ENCODE peak calls at places on chromosomes 4 and X, in four cellular contexts. One of them, this sample, is unnamed.

GRCh38 chrX:47743504-47743903 is 84.5 kb upstream of the UXT start:
- DNase-seq in NCI-H748 treated with DMSO at 0.1 percent for 48 hours: no peak
- DNase-seq in stimulated activated CD4-positive, alpha-beta T cell treated with anti-CD3 and anti-CD28 coated beads, Interleukin-2, amount 100 ng/mL, for 24 hours: no peak
- DNase-seq in NCI-H345: no peak
- DNase-seq in this sample: no peak

GRCh38 chrX:135345328-135345645 is 36.0 kb downstream of the ETDC start:
- DNase-seq in NCI-H748 treated with DMSO at 0.1 percent for 48 hours: no peak
- DNase-seq in stimulated activated CD4-positive, alpha-beta T cell treated with anti-CD3 and anti-CD28 coated beads, Interleukin-2, amount 100 ng/mL, for 24 hours: no peak
- DNase-seq in NCI-H345: peak; percentile 17
- DNase-seq in this sample: no peak

GRCh38 chr4:729336-730315 is 24.0 kb downstream of the PCGF3 start:
- DNase-seq in NCI-H748 treated with DMSO at 0.1 percent for 48 hours: no peak
- DNase-seq in stimulated activated CD4-positive, alpha-beta T cell treated with anti-CD3 and anti-CD28 coated beads, Interleukin-2, amount 100 ng/mL, for 24 hours: no peak
- DNase-seq in NCI-H345: no peak
- DNase-seq in this sample: no peak

GRCh38 chrX:109268340-109268739 is 213.5 kb downstream of the GUCY2F start:
- DNase-seq in NCI-H748 treated with DMSO at 0.1 percent for 48 hours: no peak
- DNase-seq in stimulated activated CD4-positive, alpha-beta T cell treated with anti-CD3 and anti-CD28 coated beads, Interleukin-2, amount 100 ng/mL, for 24 hours: no peak
- DNase-seq in NCI-H345: no peak
- DNase-seq in this sample: no peak

GRCh38 chr4:6011686-6012085 is 6.5 kb downstream of the C4orf50 start:
- DNase-seq in NCI-H748 treated with DMSO at 0.1 percent for 48 hours: no peak
- DNase-seq in stimulated activated CD4-positive, alpha-beta T cell treated with anti-CD3 and anti-CD28 coated beads, Interleukin-2, amount 100 ng/mL, for 24 hours: no peak
- DNase-seq in NCI-H345: peak; percentile 36
- DNase-seq in this sample: no peak

GRCh38 chr4:56684320-56684719 is 3.2 kb upstream of the HOPX start:
- DNase-seq in NCI-H748 treated with DMSO at 0.1 percent for 48 hours: no peak
- DNase-seq in stimulated activated CD4-positive, alpha-beta T cell treated with anti-CD3 and anti-CD28 coated beads, Interleukin-2, amount 100 ng/mL, for 24 hours: no peak
- DNase-seq in NCI-H345: no peak
- DNase-seq in this sample: no peak

GRCh38 chrX:43969504-43970501 is 3.4 kb downstream of the NDP start:
- DNase-seq in NCI-H748 treated with DMSO at 0.1 percent for 48 hours: no peak
- DNase-seq in stimulated activated CD4-positive, alpha-beta T cell treated with anti-CD3 and anti-CD28 coated beads, Interleukin-2, amount 100 ng/mL, for 24 hours: no peak
- DNase-seq in NCI-H345: no peak
- DNase-seq in this sample: no peak

GRCh38 chr4:64899563-64899962 is 490.3 kb upstream of the TECRL start:
- DNase-seq in NCI-H748 treated with DMSO at 0.1 percent for 48 hours: no peak
- DNase-seq in stimulated activated CD4-positive, alpha-beta T cell treated with anti-CD3 and anti-CD28 coated beads, Interleukin-2, amount 100 ng/mL, for 24 hours: no peak
- DNase-seq in NCI-H345: no peak
- DNase-seq in this sample: no peak

GRCh38 chr4:151139814-151140213 is 40.4 kb downstream of the RPS3A start:
- DNase-seq in NCI-H748 treated with DMSO at 0.1 percent for 48 hours: no peak
- DNase-seq in stimulated activated CD4-positive, alpha-beta T cell treated with anti-CD3 and anti-CD28 coated beads, Interleukin-2, amount 100 ng/mL, for 24 hours: no peak
- DNase-seq in NCI-H345: no peak
- DNase-seq in this sample: no peak

GRCh38 chr4:155809835-155810234 is 51.0 kb downstream of the GUCY1B1 start:
- DNase-seq in NCI-H748 treated with DMSO at 0.1 percent for 48 hours: peak; percentile 28
- DNase-seq in stimulated activated CD4-positive, alpha-beta T cell treated with anti-CD3 and anti-CD28 coated beads, Interleukin-2, amount 100 ng/mL, for 24 hours: no peak
- DNase-seq in NCI-H345: peak; percentile 68
- DNase-seq in this sample: no peak

GRCh38 chr4:110970642-110971041 is 347.8 kb upstream of the PITX2 start:
- DNase-seq in NCI-H748 treated with DMSO at 0.1 percent for 48 hours: peak; percentile 1
- DNase-seq in stimulated activated CD4-positive, alpha-beta T cell treated with anti-CD3 and anti-CD28 coated beads, Interleukin-2, amount 100 ng/mL, for 24 hours: peak; percentile 1
- DNase-seq in NCI-H345: peak; percentile 1
- DNase-seq in this sample: no peak

GRCh38 chr4:139853309-139853708 is 187.7 kb downstream of the MGST2 start:
- DNase-seq in NCI-H748 treated with DMSO at 0.1 percent for 48 hours: peak; percentile 76
- DNase-seq in stimulated activated CD4-positive, alpha-beta T cell treated with anti-CD3 and anti-CD28 coated beads, Interleukin-2, amount 100 ng/mL, for 24 hours: no peak
- DNase-seq in NCI-H345: peak; percentile 65
- DNase-seq in this sample: no peak